ENCODE peak calls at places on chromosomes 16 and 17, in six cellular contexts. One of them, this sample, is unnamed.

GRCh38 chr17:8062807-8063483 is 24.1 kb downstream of the ALOX15B start:
- DNase-seq in H54: no peak
- DNase-seq in coronary artery: no peak
- DNase-seq in iPS-NIHi11: no peak
- DNase-seq in NCI-H69: peak; percentile 68
- DNase-seq in AML-193: no peak
- DNase-seq in this sample: no peak

GRCh38 chr17:73255671-73256181 is 6.0 kb downstream of the CPSF4L start:
- DNase-seq in NCI-H69: peak; percentile 73
- DNase-seq in AML-193: peak; percentile 35
- DNase-seq in iPS-NIHi11: peak; percentile 87
- DNase-seq in coronary artery: no peak
- DNase-seq in H54: peak; percentile 64
- DNase-seq in this sample: peak; percentile 55

GRCh38 chr17:67492824-67493490 is 115.9 kb downstream of the PITPNC1 start:
- DNase-seq in iPS-NIHi11: no peak
- DNase-seq in NCI-H69: no peak
- DNase-seq in H54: no peak
- DNase-seq in coronary artery: no peak
- DNase-seq in AML-193: no peak
- DNase-seq in this sample: no peak

GRCh38 chr16:80231118-80231515 is 309.7 kb upstream of the DYNLRB2 start:
- DNase-seq in NCI-H69: no peak
- DNase-seq in AML-193: no peak
- DNase-seq in iPS-NIHi11: no peak
- DNase-seq in H54: no peak
- DNase-seq in coronary artery: no peak
- DNase-seq in this sample: no peak

GRCh38 chr17:65154770-65155589 is 17.8 kb downstream of the RGS9 start:
- DNase-seq in iPS-NIHi11: no peak
- DNase-seq in NCI-H69: no peak
- DNase-seq in H54: peak; percentile 62
- DNase-seq in coronary artery: no peak
- DNase-seq in AML-193: peak; percentile 67
- DNase-seq in this sample: no peak

GRCh38 chr17:8120520-8121443 is 2.5 kb upstream of the ALOXE3 start:
- DNase-seq in iPS-NIHi11: peak; percentile 64
- DNase-seq in coronary artery: peak; percentile 82
- DNase-seq in H54: no peak
- DNase-seq in AML-193: no peak
- DNase-seq in NCI-H69: peak; percentile 77
- DNase-seq in this sample: peak; percentile 69

GRCh38 chr16:80997964-80998620 is 8.6 kb downstream of the CMC2 start:
- DNase-seq in iPS-NIHi11: no peak
- DNase-seq in AML-193: no peak
- DNase-seq in H54: no peak
- DNase-seq in coronary artery: no peak
- DNase-seq in NCI-H69: no peak
- DNase-seq in this sample: no peak

GRCh38 chr17:6460531-6461161 is 16.4 kb downstream of the PIMREG start:
- DNase-seq in AML-193: no peak
- DNase-seq in coronary artery: no peak
- DNase-seq in H54: no peak
- DNase-seq in iPS-NIHi11: no peak
- DNase-seq in NCI-H69: no peak
- DNase-seq in this sample: no peak

GRCh38 chr16:10188236-10188635 is 6.0 kb upstream of the GRIN2A start:
- DNase-seq in H54: no peak
- DNase-seq in AML-193: no peak
- DNase-seq in iPS-NIHi11: no peak
- DNase-seq in coronary artery: no peak
- DNase-seq in NCI-H69: no peak
- DNase-seq in this sample: no peak

GRCh38 chr17:32546031-32546444 is 59.2 kb downstream of the CDK5R1 start:
- DNase-seq in coronary artery: no peak
- DNase-seq in iPS-NIHi11: peak; percentile 72
- DNase-seq in AML-193: no peak
- DNase-seq in NCI-H69: peak; percentile 81
- DNase-seq in H54: no peak
- DNase-seq in this sample: no peak

GRCh38 chr17:80320496-80320895 is 59.8 kb downstream of the RNF213 start:
- DNase-seq in AML-193: no peak
- DNase-seq in H54: no peak
- DNase-seq in coronary artery: no peak
- DNase-seq in iPS-NIHi11: no peak
- DNase-seq in NCI-H69: no peak
- DNase-seq in this sample: no peak

GRCh38 chr16:58709338-58709737 is 24.8 kb upstream of the SLC38A7 start:
- DNase-seq in coronary artery: no peak
- DNase-seq in AML-193: no peak
- DNase-seq in iPS-NIHi11: peak; percentile 33
- DNase-seq in H54: no peak
- DNase-seq in NCI-H69: no peak
- DNase-seq in this sample: no peak

GRCh38 chr17:30113213-30113612 is 3.4 kb upstream of the NSRP1 start:
- DNase-seq in NCI-H69: peak; percentile 88
- DNase-seq in coronary artery: no peak
- DNase-seq in iPS-NIHi11: no peak
- DNase-seq in AML-193: no peak
- DNase-seq in H54: no peak
- DNase-seq in this sample: no peak

GRCh38 chr16:87834668-87835473 is 34.4 kb downstream of the SLC7A5 start:
- DNase-seq in NCI-H69: peak; percentile 51
- DNase-seq in iPS-NIHi11: no peak
- DNase-seq in H54: no peak
- DNase-seq in AML-193: no peak
- DNase-seq in coronary artery: no peak
- DNase-seq in this sample: no peak

GRCh38 chr16:48347980-48348379 is 37.2 kb downstream of the SIAH1 start:
- DNase-seq in coronary artery: no peak
- DNase-seq in AML-193: no peak
- DNase-seq in iPS-NIHi11: no peak
- DNase-seq in NCI-H69: peak; percentile 52
- DNase-seq in H54: no peak
- DNase-seq in this sample: no peak

GRCh38 chr17:61426482-61427304 is 25.5 kb upstream of the TBX4 start:
- DNase-seq in H54: no peak
- DNase-seq in iPS-NIHi11: no peak
- DNase-seq in coronary artery: no peak
- DNase-seq in NCI-H69: no peak
- DNase-seq in AML-193: no peak
- DNase-seq in this sample: no peak

GRCh38 chr17:75516619-75517276 is 420 bp downstream of the TSEN54 start:
- DNase-seq in NCI-H69: peak; percentile 75
- DNase-seq in coronary artery: no peak
- DNase-seq in AML-193: no peak
- DNase-seq in iPS-NIHi11: peak; percentile 71
- DNase-seq in H54: peak; percentile 77
- DNase-seq in this sample: peak; percentile 54

GRCh38 chr17:15465045-15465701 is 2.2 kb downstream of the CDRT4 start:
- DNase-seq in iPS-NIHi11: no peak
- DNase-seq in AML-193: no peak
- DNase-seq in coronary artery: no peak
- DNase-seq in NCI-H69: no peak
- DNase-seq in H54: no peak
- DNase-seq in this sample: no peak

GRCh38 chr17:73637866-73638265 is 6.4 kb downstream of the SDK2 start:
- DNase-seq in H54: no peak
- DNase-seq in NCI-H69: no peak
- DNase-seq in AML-193: no peak
- DNase-seq in iPS-NIHi11: no peak
- DNase-seq in coronary artery: no peak
- DNase-seq in this sample: peak; percentile 16

GRCh38 chr17:80647746-80648145 is 103.1 kb downstream of the RPTOR start:
- DNase-seq in NCI-H69: no peak
- DNase-seq in iPS-NIHi11: no peak
- DNase-seq in AML-193: no peak
- DNase-seq in coronary artery: no peak
- DNase-seq in H54: peak; percentile 83
- DNase-seq in this sample: no peak

GRCh38 chr16:69378760-69379159 is 7.0 kb downstream of the TERF2 start:
- DNase-seq in AML-193: no peak
- DNase-seq in NCI-H69: no peak
- DNase-seq in coronary artery: no peak
- DNase-seq in H54: no peak
- DNase-seq in iPS-NIHi11: no peak
- DNase-seq in this sample: no peak

GRCh38 chr17:79745641-79746105 is 14.9 kb downstream of the ENPP7 start:
- DNase-seq in H54: no peak
- DNase-seq in coronary artery: no peak
- DNase-seq in AML-193: no peak
- DNase-seq in iPS-NIHi11: no peak
- DNase-seq in NCI-H69: no peak
- DNase-seq in this sample: no peak

GRCh38 chr16:48113471-48113870 is 42.3 kb downstream of the ABCC12 start:
- DNase-seq in coronary artery: no peak
- DNase-seq in H54: no peak
- DNase-seq in AML-193: no peak
- DNase-seq in iPS-NIHi11: peak; percentile 56
- DNase-seq in NCI-H69: no peak
- DNase-seq in this sample: no peak

GRCh38 chr17:8785547-8786412 is 13.4 kb downstream of the MFSD6L start:
- DNase-seq in coronary artery: peak; percentile 88
- DNase-seq in iPS-NIHi11: peak; percentile 86
- DNase-seq in H54: peak; percentile 46
- DNase-seq in NCI-H69: peak; percentile 46
- DNase-seq in AML-193: peak; percentile 5
- DNase-seq in this sample: peak; percentile 40

GRCh38 chr16:10037771-10038170 is 144.5 kb downstream of the GRIN2A start:
- DNase-seq in AML-193: no peak
- DNase-seq in H54: no peak
- DNase-seq in iPS-NIHi11: no peak
- DNase-seq in coronary artery: no peak
- DNase-seq in NCI-H69: no peak
- DNase-seq in this sample: no peak

GRCh38 chr17:60435244-60436170 is 13.2 kb downstream of the CHCT1 start:
- DNase-seq in coronary artery: peak; percentile 80
- DNase-seq in H54: peak; percentile 77
- DNase-seq in NCI-H69: peak; percentile 83
- DNase-seq in AML-193: peak; percentile 93
- DNase-seq in iPS-NIHi11: peak; percentile 81
- DNase-seq in this sample: peak; percentile 39

GRCh38 chr16:49416276-49416675 is 42.7 kb downstream of the C16orf78 start:
- DNase-seq in coronary artery: no peak
- DNase-seq in H54: no peak
- DNase-seq in AML-193: no peak
- DNase-seq in NCI-H69: no peak
- DNase-seq in iPS-NIHi11: no peak
- DNase-seq in this sample: no peak

GRCh38 chr16:30875881-30876791 is 17.7 kb downstream of the BCL7C start:
- DNase-seq in coronary artery: no peak
- DNase-seq in NCI-H69: peak; percentile 59
- DNase-seq in H54: no peak
- DNase-seq in iPS-NIHi11: no peak
- DNase-seq in AML-193: peak; percentile 53
- DNase-seq in this sample: no peak

GRCh38 chr16:29665294-29666077 is 2.4 kb downstream of the SPN start:
- DNase-seq in iPS-NIHi11: no peak
- DNase-seq in NCI-H69: no peak
- DNase-seq in H54: no peak
- DNase-seq in AML-193: no peak
- DNase-seq in coronary artery: no peak
- DNase-seq in this sample: no peak

GRCh38 chr16:66878067-66878466 is 2.2 kb upstream of the PDP2 start:
- DNase-seq in iPS-NIHi11: no peak
- DNase-seq in AML-193: peak; percentile 75
- DNase-seq in coronary artery: no peak
- DNase-seq in NCI-H69: no peak
- DNase-seq in H54: no peak
- DNase-seq in this sample: peak; percentile 57

GRCh38 chr17:31593806-31594205 is 202.3 kb downstream of the RAB11FIP4 start:
- DNase-seq in iPS-NIHi11: no peak
- DNase-seq in coronary artery: no peak
- DNase-seq in H54: no peak
- DNase-seq in AML-193: no peak
- DNase-seq in NCI-H69: peak; percentile 21
- DNase-seq in this sample: no peak

GRCh38 chr16:8594149-8594666 is 3.9 kb upstream of the TMEM114 start:
- DNase-seq in iPS-NIHi11: no peak
- DNase-seq in coronary artery: no peak
- DNase-seq in H54: no peak
- DNase-seq in NCI-H69: no peak
- DNase-seq in AML-193: no peak
- DNase-seq in this sample: no peak

GRCh38 chr16:20675488-20676267 is 21.8 kb downstream of the ACSM1 start:
- DNase-seq in AML-193: no peak
- DNase-seq in H54: no peak
- DNase-seq in iPS-NIHi11: peak; percentile 69
- DNase-seq in coronary artery: no peak
- DNase-seq in NCI-H69: peak; percentile 58
- DNase-seq in this sample: peak; percentile 33